ENCODE peak calls at places on chromosomes 11 and 22, in nine cellular contexts. One of them, this sample, is unnamed.

GRCh38 chr11:83819936-83820549 is 533.9 kb upstream of the CCDC90B start:
- DNase-seq in epithelial cell of esophagus: peak
- DNase-seq in kidney: no peak
- DNase-seq in fibroblast of pulmonary artery: peak
- DNase-seq in brain microvascular endothelial cell: peak
- DNase-seq in nephron progenitor cell: no peak
- DNase-seq in PC-3: peak
- DNase-seq in lower lobe of right lung: no peak
- DNase-seq in GM23338: peak
- DNase-seq in this sample: no peak

GRCh38 chr11:86991341-86991740 is 36.1 kb upstream of the FZD4 start:
- DNase-seq in nephron progenitor cell: no peak
- DNase-seq in PC-3: no peak
- DNase-seq in brain microvascular endothelial cell: no peak
- DNase-seq in GM23338: no peak
- DNase-seq in lower lobe of right lung: no peak
- DNase-seq in fibroblast of pulmonary artery: no peak
- DNase-seq in epithelial cell of esophagus: peak
- DNase-seq in kidney: no peak
- DNase-seq in this sample: no peak

GRCh38 chr11:71342951-71343827 is 90.8 kb upstream of the SHANK2 start:
- DNase-seq in epithelial cell of esophagus: peak
- DNase-seq in kidney: peak
- DNase-seq in lower lobe of right lung: peak
- DNase-seq in fibroblast of pulmonary artery: peak
- DNase-seq in brain microvascular endothelial cell: peak
- DNase-seq in GM23338: peak
- DNase-seq in nephron progenitor cell: peak
- DNase-seq in PC-3: peak
- DNase-seq in this sample: peak

GRCh38 chr22:44901301-44901700 is 108.5 kb downstream of the PHF21B start:
- DNase-seq in epithelial cell of esophagus: peak
- DNase-seq in PC-3: no peak
- DNase-seq in brain microvascular endothelial cell: no peak
- DNase-seq in kidney: no peak
- DNase-seq in nephron progenitor cell: no peak
- DNase-seq in fibroblast of pulmonary artery: peak
- DNase-seq in GM23338: no peak
- DNase-seq in lower lobe of right lung: no peak
- DNase-seq in this sample: no peak

GRCh38 chr11:87454246-87454645 is 416.5 kb downstream of the TMEM135 start:
- DNase-seq in epithelial cell of esophagus: peak
- DNase-seq in kidney: no peak
- DNase-seq in nephron progenitor cell: no peak
- DNase-seq in brain microvascular endothelial cell: peak
- DNase-seq in GM23338: no peak
- DNase-seq in lower lobe of right lung: no peak
- DNase-seq in fibroblast of pulmonary artery: no peak
- DNase-seq in PC-3: peak
- DNase-seq in this sample: no peak

GRCh38 chr11:35163209-35163608 is 24.2 kb downstream of the CD44 start:
- DNase-seq in lower lobe of right lung: no peak
- DNase-seq in nephron progenitor cell: peak
- DNase-seq in brain microvascular endothelial cell: no peak
- DNase-seq in GM23338: no peak
- DNase-seq in fibroblast of pulmonary artery: no peak
- DNase-seq in epithelial cell of esophagus: no peak
- DNase-seq in PC-3: peak
- DNase-seq in kidney: no peak
- DNase-seq in this sample: no peak

GRCh38 chr11:776459-777287 is 614 bp downstream of the GATD1 start:
- DNase-seq in GM23338: peak
- DNase-seq in nephron progenitor cell: peak
- DNase-seq in kidney: peak
- DNase-seq in epithelial cell of esophagus: no peak
- DNase-seq in brain microvascular endothelial cell: no peak
- DNase-seq in lower lobe of right lung: peak
- DNase-seq in PC-3: no peak
- DNase-seq in fibroblast of pulmonary artery: no peak
- DNase-seq in this sample: peak

GRCh38 chr11:3121931-3122774 is 43.0 kb downstream of the OSBPL5 start:
- DNase-seq in fibroblast of pulmonary artery: no peak
- DNase-seq in PC-3: no peak
- DNase-seq in lower lobe of right lung: peak
- DNase-seq in nephron progenitor cell: no peak
- DNase-seq in GM23338: no peak
- DNase-seq in kidney: peak
- DNase-seq in brain microvascular endothelial cell: no peak
- DNase-seq in epithelial cell of esophagus: no peak
- DNase-seq in this sample: no peak

DNA sequence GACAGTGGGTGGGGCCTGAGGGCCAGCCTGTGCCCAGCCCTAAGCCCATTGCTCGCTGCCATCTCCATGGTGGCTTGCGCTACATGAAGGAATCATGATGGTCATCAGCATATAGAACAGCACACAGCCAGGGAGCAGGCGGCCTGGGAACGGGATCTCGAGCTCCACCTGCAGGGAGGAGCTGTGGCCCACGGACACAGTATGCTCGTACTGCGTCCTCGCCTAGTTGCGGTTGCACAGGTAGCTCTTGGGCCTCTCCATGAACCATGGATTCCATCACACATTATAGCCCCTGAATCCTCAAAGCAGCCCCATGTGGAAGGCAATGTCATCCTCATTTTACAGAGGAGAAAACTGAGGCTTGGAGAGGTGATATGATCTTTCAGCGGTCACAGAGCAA is 15.1 kb downstream of the SEC14L4 start:
- DNase-seq in GM23338: peak
- DNase-seq in lower lobe of right lung: peak
- DNase-seq in PC-3: no peak
- DNase-seq in kidney: no peak
- DNase-seq in epithelial cell of esophagus: no peak
- DNase-seq in brain microvascular endothelial cell: no peak
- DNase-seq in fibroblast of pulmonary artery: no peak
- DNase-seq in nephron progenitor cell: peak
- DNase-seq in this sample: no peak
- TF ChIP-seq CTCF in GM23338: no peak
- TF ChIP-seq CTCF in lower lobe of right lung: no peak
- TF ChIP-seq CTCF in PC-3: no peak
- TF ChIP-seq CTCF in kidney: no peak
- TF ChIP-seq CTCF in epithelial cell of esophagus: no peak
- TF ChIP-seq CTCF in brain microvascular endothelial cell: peak
- TF ChIP-seq CTCF in fibroblast of pulmonary artery: no peak
- TF ChIP-seq CTCF in nephron progenitor cell: no peak
- TF ChIP-seq CTCF in this sample: peak

DNA sequence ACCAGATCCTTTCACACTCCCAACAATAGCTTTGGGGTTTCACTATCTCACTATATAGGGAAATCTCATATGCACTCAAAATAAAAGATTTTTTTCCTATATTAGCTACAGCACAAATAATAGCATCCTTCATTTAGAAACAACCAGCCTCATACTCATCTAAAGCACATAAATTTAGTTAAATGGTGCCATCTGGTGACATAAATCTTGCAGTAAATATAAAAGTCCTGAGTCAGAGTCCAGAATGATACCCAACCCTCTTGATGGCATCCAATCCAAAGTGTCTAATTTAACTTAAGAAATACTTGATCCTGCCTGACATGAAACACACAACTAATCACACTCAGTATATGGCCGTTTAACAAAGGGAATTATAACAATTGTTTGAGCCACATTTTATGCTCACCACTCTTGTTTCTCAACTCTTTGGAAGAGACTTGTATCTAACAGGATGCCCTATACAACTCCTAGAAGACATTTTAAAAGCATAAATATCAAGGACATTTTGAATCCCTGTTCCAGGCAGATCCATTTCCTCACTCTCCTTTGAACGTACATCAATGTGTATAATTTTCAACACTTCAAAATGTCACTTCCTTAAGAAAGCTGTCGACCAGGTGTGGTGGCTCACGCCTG is 36.2 kb downstream of the DLG2 start:
- DNase-seq in epithelial cell of esophagus: peak
- DNase-seq in lower lobe of right lung: no peak
- DNase-seq in PC-3: peak
- DNase-seq in brain microvascular endothelial cell: peak
- DNase-seq in fibroblast of pulmonary artery: peak
- DNase-seq in GM23338: peak
- DNase-seq in nephron progenitor cell: no peak
- DNase-seq in kidney: no peak
- DNase-seq in this sample: no peak
- TF ChIP-seq CTCF in epithelial cell of esophagus: peak
- TF ChIP-seq CTCF in lower lobe of right lung: no peak
- TF ChIP-seq CTCF in PC-3: peak
- TF ChIP-seq CTCF in brain microvascular endothelial cell: peak
- TF ChIP-seq CTCF in fibroblast of pulmonary artery: no peak
- TF ChIP-seq CTCF in GM23338: peak
- TF ChIP-seq CTCF in nephron progenitor cell: no peak
- TF ChIP-seq CTCF in kidney: no peak
- TF ChIP-seq CTCF in this sample: peak

GRCh38 chr11:46296520-46297448 is 19.3 kb downstream of the CREB3L1 start:
- DNase-seq in epithelial cell of esophagus: no peak
- DNase-seq in brain microvascular endothelial cell: peak
- DNase-seq in lower lobe of right lung: no peak
- DNase-seq in nephron progenitor cell: peak
- DNase-seq in GM23338: peak
- DNase-seq in PC-3: peak
- DNase-seq in fibroblast of pulmonary artery: peak
- DNase-seq in kidney: peak
- DNase-seq in this sample: peak
- TF ChIP-seq CTCF in epithelial cell of esophagus: peak
- TF ChIP-seq CTCF in brain microvascular endothelial cell: peak
- TF ChIP-seq CTCF in lower lobe of right lung: peak
- TF ChIP-seq CTCF in nephron progenitor cell: peak
- TF ChIP-seq CTCF in GM23338: peak
- TF ChIP-seq CTCF in PC-3: no peak
- TF ChIP-seq CTCF in fibroblast of pulmonary artery: peak
- TF ChIP-seq CTCF in kidney: peak
- TF ChIP-seq CTCF in this sample: peak

GRCh38 chr11:27307232-27307631 is 55.8 kb downstream of the CCDC34 start:
- DNase-seq in PC-3: peak
- DNase-seq in brain microvascular endothelial cell: no peak
- DNase-seq in epithelial cell of esophagus: no peak
- DNase-seq in lower lobe of right lung: no peak
- DNase-seq in GM23338: no peak
- DNase-seq in fibroblast of pulmonary artery: no peak
- DNase-seq in nephron progenitor cell: no peak
- DNase-seq in kidney: no peak
- DNase-seq in this sample: no peak
- TF ChIP-seq CTCF in PC-3: no peak
- TF ChIP-seq CTCF in brain microvascular endothelial cell: no peak
- TF ChIP-seq CTCF in epithelial cell of esophagus: no peak
- TF ChIP-seq CTCF in lower lobe of right lung: no peak
- TF ChIP-seq CTCF in GM23338: no peak
- TF ChIP-seq CTCF in fibroblast of pulmonary artery: no peak
- TF ChIP-seq CTCF in nephron progenitor cell: no peak
- TF ChIP-seq CTCF in kidney: no peak
- TF ChIP-seq CTCF in this sample: no peak

DNA sequence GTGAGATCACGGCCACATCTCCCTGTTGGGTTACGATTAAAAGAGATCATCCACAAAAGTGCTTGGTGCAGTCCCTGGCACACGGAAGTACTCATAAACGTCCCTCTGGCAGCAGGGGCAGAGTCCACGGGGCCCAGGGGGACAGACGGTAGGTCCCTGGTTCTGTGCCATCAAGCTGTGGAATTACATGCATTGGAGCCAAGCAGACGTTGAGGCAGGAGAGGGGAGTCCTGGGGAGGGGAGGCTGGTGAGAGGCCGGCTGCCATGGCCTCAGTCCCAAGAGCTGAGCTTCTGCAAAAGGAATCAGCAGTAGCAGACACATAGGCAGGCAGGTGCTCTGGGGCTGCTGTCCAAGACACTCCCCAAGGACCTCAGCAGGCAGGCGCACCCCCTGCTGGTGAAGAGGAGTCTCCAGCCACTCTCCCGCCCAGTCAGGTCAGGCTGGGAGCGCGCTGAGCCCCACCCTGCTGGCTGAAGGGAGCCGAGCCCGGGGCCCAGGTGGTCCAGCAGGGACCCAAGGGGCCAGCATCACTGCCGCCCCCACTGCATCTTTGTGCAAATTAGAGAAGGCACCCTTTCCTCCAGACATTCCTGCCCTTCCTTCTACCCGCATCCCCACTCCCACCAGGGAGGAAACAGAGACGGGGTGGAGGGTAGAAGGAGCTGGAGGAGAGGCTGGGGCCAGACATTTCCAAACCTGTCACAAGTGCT is 7.6 kb upstream of the KCTD17 start:
- DNase-seq in PC-3: peak
- DNase-seq in kidney: peak
- DNase-seq in lower lobe of right lung: peak
- DNase-seq in fibroblast of pulmonary artery: peak
- DNase-seq in epithelial cell of esophagus: peak
- DNase-seq in brain microvascular endothelial cell: no peak
- DNase-seq in GM23338: peak
- DNase-seq in nephron progenitor cell: peak
- DNase-seq in this sample: peak
- TF ChIP-seq CTCF in PC-3: peak
- TF ChIP-seq CTCF in kidney: peak
- TF ChIP-seq CTCF in lower lobe of right lung: peak
- TF ChIP-seq CTCF in fibroblast of pulmonary artery: peak
- TF ChIP-seq CTCF in epithelial cell of esophagus: peak
- TF ChIP-seq CTCF in brain microvascular endothelial cell: peak
- TF ChIP-seq CTCF in GM23338: peak
- TF ChIP-seq CTCF in nephron progenitor cell: peak
- TF ChIP-seq CTCF in this sample: peak

DNA sequence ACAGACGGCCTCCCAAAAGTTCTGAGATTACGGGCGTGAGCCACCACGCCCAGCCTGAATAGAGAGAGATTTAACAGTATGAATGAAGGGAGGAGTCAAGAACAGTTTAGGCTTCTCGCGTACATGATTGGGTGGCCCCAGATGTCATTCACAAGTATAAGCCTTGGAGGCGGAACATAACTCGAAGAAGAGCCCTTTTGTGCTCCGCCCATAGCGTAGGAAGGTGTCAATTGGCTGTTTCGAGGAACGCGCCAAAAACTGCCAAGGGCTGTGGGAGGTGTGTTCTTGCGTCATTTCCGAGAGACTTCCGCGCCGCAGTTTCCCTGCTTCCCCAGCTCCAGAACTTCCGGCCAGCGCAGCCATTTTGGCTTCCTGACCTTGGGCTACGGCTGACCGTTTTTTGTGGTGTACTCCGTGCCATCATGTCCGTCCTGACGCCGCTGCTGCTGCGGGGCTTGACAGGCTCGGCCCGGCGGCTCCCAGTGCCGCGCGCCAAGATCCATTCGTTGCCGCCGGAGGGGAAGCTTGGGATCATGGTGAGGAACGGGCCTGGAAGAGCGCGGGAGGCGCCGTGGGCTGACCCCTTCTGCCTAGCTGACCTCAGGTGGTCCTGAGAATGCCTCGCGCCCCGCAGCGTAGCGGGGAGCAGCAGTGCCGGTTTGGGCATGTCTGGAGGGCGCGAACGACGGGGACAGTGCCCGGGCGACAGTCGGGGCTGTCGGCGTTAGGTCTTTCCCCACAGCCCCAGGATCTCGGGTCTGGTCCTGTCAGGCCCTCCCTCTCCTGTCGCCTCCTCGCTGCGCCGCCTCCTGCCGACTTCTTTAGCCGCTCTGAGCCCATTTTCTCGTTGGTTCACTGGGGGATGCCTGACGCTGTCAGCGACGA is at the start of gene COX8A:
- DNase-seq in PC-3: peak
- DNase-seq in epithelial cell of esophagus: peak
- DNase-seq in lower lobe of right lung: peak
- DNase-seq in kidney: peak
- DNase-seq in fibroblast of pulmonary artery: peak
- DNase-seq in nephron progenitor cell: peak
- DNase-seq in brain microvascular endothelial cell: peak
- DNase-seq in GM23338: peak
- DNase-seq in this sample: peak
- TF ChIP-seq CTCF in PC-3: peak
- TF ChIP-seq CTCF in epithelial cell of esophagus: peak
- TF ChIP-seq CTCF in lower lobe of right lung: peak
- TF ChIP-seq CTCF in kidney: no peak
- TF ChIP-seq CTCF in fibroblast of pulmonary artery: peak
- TF ChIP-seq CTCF in nephron progenitor cell: no peak
- TF ChIP-seq CTCF in brain microvascular endothelial cell: peak
- TF ChIP-seq CTCF in GM23338: no peak
- TF ChIP-seq CTCF in this sample: peak

This sample was measured in progenitor cell of endocrine pancreas.